ENCODE peak calls at places on chromosome 10, in four cellular contexts. X is stomach, B is Peyer's patch, C is HCT116. V is an unnamed sample. For H3K27me3, the result is how much of the 10 kb centered on the place peaks cover.

GRCh38 chr10:119637631-119638030 is 13.5 kb upstream of the BAG3 start:
- DNase-seq in X (no peak), B (no peak), C (no peak), V (no peak)

GRCh38 chr10:77448226-77448625 is 189.4 kb downstream of the KCNMA1 start:
- DNase-seq in X (peak), B (no peak), C (no peak), V (no peak)

GRCh38 chr10:117175215-117175900 is 21.9 kb upstream of the KCNK18 start:
- DNase-seq in X (no peak), B (peak), C (no peak), V (no peak)

GRCh38 chr10:116029826-116030225 is 243.2 kb downstream of the GFRA1 start:
- DNase-seq in X (no peak), B (no peak), C (no peak), V (no peak)

GRCh38 chr10:580796-581195 is 108.7 kb downstream of the DIP2C start:
- DNase-seq in X (no peak), B (no peak), C (no peak), V (no peak)

GRCh38 chr10:73039635-73040034 is 57.0 kb downstream of the P4HA1 start:
- DNase-seq in X (no peak), B (no peak), C (no peak), V (no peak)

GRCh38 chr10:37684765-37685164 is 172.6 kb downstream of the ZNF248 start:
- DNase-seq in X (no peak), B (no peak), C (no peak), V (no peak)

GRCh38 chr10:125014086-125014830 is 72.3 kb downstream of the ZRANB1 start:
- DNase-seq in X (peak), B (no peak), C (no peak), V (peak)

GRCh38 chr10:126097558-126098215 is 201.3 kb downstream of the FANK1 start:
- DNase-seq in X (no peak), B (no peak), C (no peak), V (no peak)

GRCh38 chr10:12484945-12485805 is 135.8 kb downstream of the CAMK1D start:
- DNase-seq in X (peak), B (peak), C (no peak), V (no peak)

GRCh38 chr10:1401056-1401965 is 336.0 kb downstream of the ADARB2 start:
- DNase-seq in X (peak), B (peak), C (no peak), V (no peak)

GRCh38 chr10:131585761-131586160 is 274.2 kb upstream of the TCERG1L start:
- DNase-seq in X (no peak), B (no peak), C (no peak), V (no peak)

GRCh38 chr10:18571780-18572179 is 79.6 kb downstream of the NSUN6 start:
- DNase-seq in X (no peak), B (no peak), C (no peak), V (no peak)

GRCh38 chr10:102815790-102816549 is 21.2 kb downstream of the CYP17A1 start:
- DNase-seq in X (no peak), B (peak), C (no peak), V (peak)

GRCh38 chr10:52526251-52526823 is 212.3 kb downstream of the DKK1 start:
- DNase-seq in X (no peak), B (no peak), C (no peak), V (no peak)

GRCh38 chr10:96089116-96089515 is 41.0 kb upstream of the ZNF518A start:
- DNase-seq in X (no peak), B (no peak), C (no peak), V (no peak)

GRCh38 chr10:32937824-32938482 is 20.1 kb downstream of the ITGB1 start:
- DNase-seq in X (no peak), B (no peak), C (no peak), V (peak)

GRCh38 chr10:14553434-14553833 is 221.3 kb downstream of the FAM107B start:
- DNase-seq in X (no peak), B (no peak), C (no peak), V (no peak)

GRCh38 chr10:110137142-110137545 is 70.3 kb upstream of the MXI1 start:
- DNase-seq in X (no peak), B (no peak), C (peak), V (no peak)

GRCh38 chr10:124724279-124725027 is 19.7 kb downstream of the FAM53B start:
- DNase-seq in X (peak), B (peak), C (no peak), V (peak)

GRCh38 chr10:103355906-103356599 is 5.1 kb upstream of the PCGF6 start:
- DNase-seq in X (no peak), B (no peak), C (no peak), V (no peak)

GRCh38 chr10:125123363-125124113 is 36.8 kb downstream of the CTBP2 start:
- DNase-seq in X (peak), B (peak), C (peak), V (peak)

DNA sequence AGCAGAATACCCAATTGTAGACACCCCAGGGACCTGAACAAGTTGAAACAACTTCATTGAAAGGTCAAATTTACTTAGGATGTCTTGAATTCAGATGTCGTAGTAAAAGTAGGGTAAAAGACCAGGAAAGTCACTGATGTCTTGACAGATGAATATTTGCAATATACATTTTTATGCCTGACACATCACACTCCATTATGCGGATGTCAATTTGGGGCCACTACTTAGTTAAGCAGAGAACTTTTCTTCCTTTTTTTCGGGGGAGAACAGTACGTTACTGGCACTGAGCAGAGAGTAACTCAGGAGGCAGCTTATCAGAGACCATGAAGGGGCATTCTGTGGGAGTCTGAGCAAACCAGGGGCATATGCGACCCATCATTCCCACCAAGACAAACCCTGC is 4.9 kb downstream of the ITGA8 start:
- DNase-seq in X (no peak), B (no peak), C (no peak), V (no peak)
- H3K27me3 ChIP-seq in X (under half), B (under half), C (under half), V (under half)

GRCh38 chr10:127148933-127149220 is 47.5 kb downstream of the INSYN2A start:
- DNase-seq in X (no peak), B (no peak), C (peak), V (no peak)
- H3K27ac ChIP-seq in X (no peak), B (no peak), C (peak), V (no peak)

GRCh38 chr10:58268946-58269831 is at the start of gene CISD1:
- DNase-seq in X (peak), B (peak), C (peak), V (peak)
- TF ChIP-seq POLR2A in X (no peak), B (peak), C (peak), V (peak)

GRCh38 chr10:129955591-129956284 is 8.3 kb downstream of the EBF3 start:
- DNase-seq in X (no peak), B (no peak), C (no peak), V (no peak)
- H3K27me3 ChIP-seq in X (half or more), B (under half), C (under half), V (half or more)

GRCh38 chr10:101656915-101657314 is 38.1 kb downstream of the FBXW4 start:
- DNase-seq in X (no peak), B (no peak), C (no peak), V (no peak)

GRCh38 chr10:101655581-101655980 is 39.4 kb downstream of the FBXW4 start:
- DNase-seq in X (no peak), B (no peak), C (no peak), V (peak)

GRCh38 chr10:101663097-101663496 is 31.9 kb downstream of the FBXW4 start:
- DNase-seq in X (no peak), B (no peak), C (no peak), V (no peak)

GRCh38 chr10:101658910-101659309 is 36.1 kb downstream of the FBXW4 start:
- DNase-seq in X (no peak), B (no peak), C (no peak), V (no peak)

DNA sequence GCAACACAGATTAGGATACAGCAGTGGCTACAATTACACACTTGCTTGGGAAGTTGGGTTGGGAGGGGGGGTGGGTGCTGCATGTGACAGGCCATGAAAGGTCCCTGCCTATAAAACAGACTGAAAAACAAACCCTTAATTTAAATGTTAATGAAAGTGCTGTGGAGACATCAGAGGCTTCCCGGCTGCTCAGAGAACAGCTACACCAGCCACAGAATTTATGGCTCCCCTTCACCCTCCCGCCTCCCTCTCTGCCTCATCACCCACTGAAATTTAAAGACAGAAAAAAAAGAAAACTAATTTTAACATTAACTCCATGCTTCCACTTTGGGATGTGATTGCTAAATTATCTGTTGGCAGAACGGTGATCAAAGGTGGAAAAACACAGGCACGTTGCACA is 34.7 kb downstream of the FBXW4 start:
- DNase-seq in X (no peak), B (no peak), C (no peak), V (no peak)
- H3K27ac ChIP-seq in X (no peak), B (no peak), C (no peak), V (no peak)

DNA sequence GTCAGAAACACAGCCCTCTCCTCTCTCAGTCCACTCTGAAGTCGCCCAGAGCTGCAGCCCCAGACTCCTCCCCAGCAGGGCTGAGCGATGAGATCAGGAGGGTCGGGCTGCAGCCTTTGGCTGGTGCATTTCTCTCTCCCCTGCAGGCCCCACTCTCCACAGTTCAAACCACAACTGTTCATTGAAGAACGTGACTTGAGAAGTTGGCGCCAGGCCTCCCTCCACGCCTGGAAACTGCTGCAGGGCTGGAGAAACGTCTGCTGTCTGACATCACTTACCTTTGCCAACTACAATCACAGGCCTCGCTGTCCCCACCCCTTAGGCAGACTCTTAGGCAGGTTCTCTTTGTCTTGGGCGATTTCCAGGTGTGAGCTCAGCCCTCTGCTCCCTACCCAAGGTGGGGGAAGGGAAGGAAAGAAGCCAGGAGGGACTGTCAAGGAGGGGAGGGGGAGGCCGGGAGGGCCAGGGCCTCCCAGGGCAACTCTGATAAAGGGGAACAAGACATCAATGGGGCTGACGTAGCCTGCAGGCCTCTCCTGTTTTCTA is 32.8 kb downstream of the CALML5 start:
- DNase-seq in X (peak), B (peak), C (no peak), V (peak)
- TF ChIP-seq POLR2A in X (no peak), B (no peak), C (no peak), V (no peak)

GRCh38 chr10:132786529-132787252 is 744 bp upstream of the NKX6-2 start:
- DNase-seq in X (no peak), B (no peak), C (no peak), V (no peak)
- H3K27me3 ChIP-seq in X (half or more), B (half or more), C (under half), V (half or more)

DNA sequence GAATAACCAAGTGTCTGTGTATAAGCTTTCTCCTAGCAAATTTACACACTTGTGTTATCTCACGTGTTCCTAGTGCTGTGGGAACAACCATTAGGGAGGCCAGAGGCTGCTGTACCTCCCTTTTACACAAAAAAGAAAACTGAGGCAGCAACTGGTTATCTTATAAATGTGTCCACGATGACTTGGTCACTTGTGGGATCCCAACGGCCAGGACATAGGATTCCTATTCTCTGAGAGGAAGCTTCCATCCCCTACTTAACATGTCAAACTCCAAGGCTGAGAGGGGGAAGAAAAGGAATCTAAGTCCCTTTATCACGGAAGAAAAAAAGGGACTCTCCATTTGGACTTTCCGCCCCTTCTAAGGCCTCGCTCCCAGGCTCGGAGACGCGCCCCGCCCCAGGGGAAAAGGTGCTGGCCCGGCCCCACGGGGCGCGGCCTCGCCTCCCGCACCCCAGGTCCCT is 430 bp downstream of the ZNF438 start:
- DNase-seq in X (peak), B (no peak), C (no peak), V (no peak)
- H3K27ac ChIP-seq in X (peak), B (peak), C (peak), V (peak)

V was measured in sigmoid colon.